ENCODE peak calls at places on chromosomes 7 and 10, in four cellular contexts. Q is RWPE1, B is GM12865, C is AG09309. T is an unnamed sample.

GRCh38 chr7:125427676-125428075 is 498.1 kb upstream of the POT1 start:
- DNase-seq in Q (no peak), B (no peak), C (no peak), T (no peak)

GRCh38 chr7:129607471-129608120 is 3.9 kb upstream of the NRF1 start:
- DNase-seq in Q (peak; percentile 31), C (no peak), B (peak; percentile 52), T (no peak)

GRCh38 chr7:43294080-43294630 is 181.7 kb downstream of the HECW1 start:
- DNase-seq in B (no peak), Q (peak; percentile 82), C (peak; percentile 14), T (peak; percentile 34)

GRCh38 chr10:4332764-4333473 is 493.1 kb upstream of the AKR1E2 start:
- DNase-seq in C (no peak), B (no peak), Q (no peak), T (no peak)

GRCh38 chr10:89662596-89662995 is 17.6 kb upstream of the PANK1 start:
- DNase-seq in Q (no peak), C (no peak), B (no peak), T (no peak)

GRCh38 chr7:96347471-96347870 is 25.6 kb upstream of the SLC25A13 start:
- DNase-seq in C (no peak), Q (no peak), B (no peak), T (no peak)

GRCh38 chr10:126124923-126125322 is 228.6 kb downstream of the FANK1 start:
- DNase-seq in B (no peak), Q (no peak), C (peak; percentile 17), T (no peak)

GRCh38 chr10:62610649-62611229 is 193.8 kb upstream of the ADO start:
- DNase-seq in B (peak; percentile 90), C (no peak), Q (peak; percentile 50), T (no peak)

GRCh38 chr7:84025332-84025927 is 169.2 kb downstream of the SEMA3A start:
- DNase-seq in B (peak; percentile 5), C (peak; percentile 89), Q (peak; percentile 41), T (peak; percentile 70)

GRCh38 chr7:45662540-45663166 is 88.5 kb downstream of the ADCY1 start:
- DNase-seq in Q (no peak), C (no peak), B (no peak), T (no peak)

GRCh38 chr10:46542567-46543323 is 13.7 kb downstream of the GPRIN2 start:
- DNase-seq in Q (no peak), C (no peak), B (no peak), T (no peak)

GRCh38 chr7:155585532-155585895 is 39.2 kb upstream of the CNPY1 start:
- DNase-seq in C (no peak), Q (no peak), B (no peak), T (no peak)

DNA sequence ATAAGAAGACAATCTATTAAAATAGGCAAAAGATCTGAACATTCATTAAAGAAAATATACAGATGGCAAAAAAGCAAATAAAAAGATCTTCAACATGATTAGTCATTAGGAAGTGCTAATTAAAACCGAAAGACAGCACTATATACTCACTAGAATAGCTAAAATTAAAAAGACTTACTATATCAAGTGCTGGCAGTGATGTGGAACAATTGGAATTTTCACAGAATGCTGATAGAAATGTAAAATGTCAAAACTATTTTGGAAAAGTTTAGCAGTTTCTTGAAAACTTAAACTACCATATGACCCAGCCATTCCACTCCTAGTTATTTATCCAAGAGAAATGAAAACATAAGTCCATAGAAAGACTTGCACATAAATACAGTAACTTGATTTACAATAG is 25.0 kb upstream of the TLL2 start:
- DNase-seq in Q (no peak), B (no peak), C (no peak), T (no peak)
- TF ChIP-seq CTCF in Q (no peak), B (no peak), C (no peak), T (no peak)

DNA sequence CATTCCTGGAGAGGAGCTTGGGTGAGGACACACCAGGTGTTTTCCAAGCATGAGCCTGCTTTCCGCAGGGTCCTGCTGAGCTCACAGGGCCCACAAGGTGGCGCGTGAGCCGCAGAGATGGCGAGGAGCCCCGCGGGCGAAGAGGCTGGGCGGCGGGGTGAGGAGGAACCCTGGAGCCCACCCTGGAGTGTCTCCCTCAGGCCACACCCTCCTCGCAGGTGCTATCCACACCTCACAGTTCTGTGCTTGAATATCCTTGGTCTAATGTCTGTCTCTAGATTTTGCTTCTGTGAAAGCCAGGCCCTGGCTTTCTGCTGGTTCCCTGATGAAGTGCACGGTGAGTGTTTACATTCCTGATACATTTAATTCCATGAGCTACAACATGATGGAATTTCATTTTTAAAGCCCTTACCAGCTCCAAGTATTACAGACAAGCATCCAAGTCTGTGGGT is 433.6 kb downstream of the ACTR3B start:
- DNase-seq in C (no peak), Q (no peak), B (peak; percentile 27), T (no peak)
- TF ChIP-seq CTCF in C (no peak), Q (no peak), B (peak; percentile 63), T (peak; percentile 12)

GRCh38 chr7:64946772-64947171 is 43.7 kb downstream of the ZNF273 start:
- DNase-seq in B (no peak), C (no peak), Q (no peak), T (no peak)
- TF ChIP-seq CTCF in B (no peak), C (peak; percentile 26), Q (no peak), T (peak; percentile 61)

DNA sequence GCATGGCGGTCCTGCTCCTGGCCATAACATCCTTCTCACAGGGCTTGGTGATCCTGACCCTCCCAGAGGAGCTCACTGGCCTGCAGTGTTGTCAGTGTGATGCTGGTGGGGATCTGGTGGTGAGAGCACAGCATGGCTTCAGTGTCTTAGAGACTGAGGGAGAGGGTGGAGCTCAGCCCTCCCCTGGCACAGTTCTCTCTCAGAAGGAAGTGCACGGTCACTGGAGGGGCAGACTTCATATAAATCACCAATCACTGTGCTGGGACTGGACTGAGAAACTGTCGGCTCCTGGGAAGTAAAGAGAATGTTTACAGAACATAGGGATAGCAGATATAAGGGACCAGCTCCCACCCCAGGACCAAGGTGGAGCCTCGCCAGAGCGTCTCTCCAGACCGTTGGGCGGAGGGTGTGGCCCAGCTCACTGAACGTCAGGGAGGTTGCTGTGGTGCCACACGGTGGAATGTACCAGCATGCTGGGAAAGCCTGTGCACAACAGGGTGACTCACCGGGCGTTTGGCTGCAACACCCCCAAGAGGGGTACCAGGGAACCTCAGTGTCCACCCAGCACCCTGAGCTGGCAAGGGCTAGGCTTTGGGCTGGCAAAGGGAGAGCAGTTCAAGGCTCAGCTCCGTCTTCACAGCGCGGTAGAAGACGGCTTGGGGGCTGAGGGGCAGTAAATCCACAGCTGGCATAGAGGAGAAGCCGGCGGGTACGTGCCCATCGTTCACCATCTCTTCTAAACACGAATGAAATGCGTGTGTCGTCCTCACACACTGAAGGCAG is 8.8 kb upstream of the GET4 start:
- DNase-seq in Q (peak; percentile 89), C (no peak), B (no peak), T (peak; percentile 81)
- TF ChIP-seq CTCF in Q (peak; percentile 13), C (no peak), B (no peak), T (no peak)

DNA sequence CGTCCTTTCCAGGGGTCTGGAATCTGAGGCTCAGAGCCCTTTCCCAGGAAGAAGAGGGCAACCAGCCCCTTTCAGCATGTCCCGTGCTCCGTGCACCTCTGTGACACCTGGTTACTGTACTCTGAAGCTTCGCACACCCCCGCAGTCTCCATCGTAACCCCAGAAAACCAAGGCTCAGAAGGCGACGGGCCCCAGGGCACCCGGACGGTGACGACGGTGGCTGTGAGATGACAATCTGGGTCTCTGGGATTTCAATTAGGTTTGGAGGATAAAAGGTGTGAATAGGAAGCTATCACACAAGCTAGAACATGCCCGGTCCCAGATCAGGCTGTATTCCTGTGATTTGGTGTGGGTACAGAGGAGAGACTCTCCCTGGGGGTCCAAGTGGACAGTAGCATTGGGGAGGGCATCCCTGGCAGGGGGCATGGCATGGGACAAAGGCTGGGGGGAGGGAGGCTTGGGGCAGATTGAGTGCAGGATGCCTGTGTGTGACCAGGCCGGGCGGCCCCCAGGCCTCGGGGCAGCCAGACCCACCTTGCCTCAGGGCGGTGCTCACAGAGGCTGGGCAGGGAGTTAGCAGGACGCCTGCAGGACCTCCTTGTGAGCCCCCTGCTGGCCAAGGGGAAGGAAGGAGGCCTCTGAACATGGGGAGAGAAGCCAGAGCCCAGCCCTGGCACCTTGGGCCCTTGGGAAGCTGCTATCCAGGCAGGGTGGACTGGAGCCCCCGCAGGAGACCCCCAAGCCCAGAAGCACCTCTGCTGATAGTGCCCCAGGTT is 23.4 kb upstream of the PSMG3 start:
- DNase-seq in C (no peak), B (peak; percentile 21), Q (no peak), T (no peak)
- TF ChIP-seq CTCF in C (peak; percentile 35), B (peak; percentile 45), Q (no peak), T (peak; percentile 49)

DNA sequence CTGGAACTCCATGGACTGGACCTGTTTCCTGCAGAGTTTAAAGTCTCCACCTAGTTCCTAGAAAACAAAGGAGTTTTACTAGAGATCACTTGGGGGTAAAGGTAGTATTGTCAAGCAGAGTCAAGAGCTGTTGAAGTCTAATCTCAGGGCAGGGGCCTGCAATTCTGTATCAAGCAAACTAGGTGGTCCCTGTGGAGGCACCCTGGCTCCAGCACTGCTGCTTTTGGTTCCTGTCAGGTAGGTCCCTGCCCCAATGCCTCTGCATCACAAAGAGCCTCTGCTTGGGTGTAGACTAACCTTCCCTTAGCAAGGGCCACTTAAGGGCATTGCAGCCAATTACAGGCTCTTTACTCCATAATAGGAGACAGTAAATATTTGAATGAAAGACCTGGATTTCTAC is 22.5 kb downstream of the ZSCAN25 start:
- DNase-seq in Q (no peak), C (no peak), B (no peak), T (no peak)
- TF ChIP-seq CTCF in Q (no peak), C (no peak), B (no peak), T (no peak)

DNA sequence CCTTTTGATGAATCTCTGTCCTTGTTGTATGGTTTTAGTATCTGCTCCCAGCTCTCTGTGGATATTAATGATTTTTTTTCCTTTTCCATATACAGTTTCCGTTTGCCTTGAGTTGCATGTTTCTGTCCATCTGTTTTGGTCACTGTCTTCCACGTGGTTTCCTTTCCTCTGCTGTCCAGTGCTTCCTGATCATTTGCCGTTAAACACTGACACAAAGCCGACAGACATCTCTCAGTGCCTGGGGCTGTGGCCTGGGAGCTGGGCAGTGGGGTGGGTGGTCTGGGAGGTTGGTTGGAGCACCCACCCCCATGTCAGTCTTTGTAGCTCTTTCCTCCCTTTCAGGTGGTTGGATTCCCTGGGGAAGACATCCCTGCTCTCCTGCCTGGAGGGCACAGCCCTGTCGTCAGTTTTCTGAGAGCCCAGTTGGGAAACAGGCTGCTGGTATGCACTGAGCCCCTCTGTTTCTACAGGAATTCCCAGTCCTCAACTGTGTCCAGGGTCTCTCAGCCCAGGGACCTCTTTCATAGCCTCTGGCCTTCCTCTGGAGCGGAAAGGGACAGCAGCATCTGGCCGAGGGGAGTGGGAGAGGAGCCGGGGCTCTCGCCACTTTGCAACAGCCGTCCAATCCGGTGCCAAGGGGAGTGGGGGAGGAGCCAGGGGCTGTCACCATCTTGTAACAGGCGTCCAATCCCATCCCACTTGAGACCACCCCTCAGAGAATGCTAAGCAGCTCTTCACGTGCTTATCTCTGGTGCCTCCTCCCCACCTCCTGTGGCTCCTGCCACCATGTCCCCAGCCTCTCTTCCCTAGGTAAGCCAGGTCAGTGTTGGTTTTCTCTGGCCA is 26.7 kb upstream of the MKI67 start:
- DNase-seq in B (no peak), Q (no peak), C (no peak), T (no peak)
- TF ChIP-seq CTCF in B (no peak), Q (no peak), C (no peak), T (no peak)

GRCh38 chr7:139321071-139321745 is 19.9 kb upstream of the FMC1 start:
- DNase-seq in C (no peak), B (peak; percentile 26), Q (no peak), T (peak; percentile 20)
- TF ChIP-seq CTCF in C (peak; percentile 66), B (peak; percentile 35), Q (no peak), T (peak; percentile 74)

GRCh38 chr7:37920619-37921339 is at the start of gene EPDR1:
- DNase-seq in C (no peak), Q (no peak), B (peak; percentile 66), T (no peak)
- TF ChIP-seq CTCF in C (no peak), Q (no peak), B (peak; percentile 15), T (no peak)

T was measured in retinal pigment epithelial cell.